ENCODE peak calls at places on chromosomes 4 and X, in nine cellular contexts. V is nephron progenitor cell, Y is PC-3, N is HT1080, Q is GM18507, E is NCI-H82, Z is HCT116, U is heart right ventricle, P is transverse colon. H is an unnamed sample.

GRCh38 chr4:156779774-156780173 is 191.8 kb downstream of the PDGFC start:
- DNase-seq in V (no peak), Y (peak; percentile 84), N (peak; percentile 96), Q (no peak), E (no peak), Z (peak; percentile 52), U (no peak), P (no peak), H (peak; percentile 62)

GRCh38 chr4:1409806-1410425 is 3.7 kb upstream of the NKX1-1 start:
- DNase-seq in V (no peak), Y (no peak), N (no peak), Q (no peak), E (no peak), Z (no peak), U (no peak), P (no peak), H (no peak)

GRCh38 chr4:39913466-39913865 is 64.2 kb downstream of the PDS5A start:
- DNase-seq in V (no peak), Y (no peak), N (no peak), Q (no peak), E (no peak), Z (no peak), U (no peak), P (no peak), H (no peak)

GRCh38 chr4:128524311-128524710 is 236.7 kb upstream of the PGRMC2 start:
- DNase-seq in V (no peak), Y (peak; percentile 84), N (peak; percentile 78), Q (no peak), E (no peak), Z (peak; percentile 53), U (peak; percentile 28), P (peak; percentile 62), H (peak; percentile 74)

GRCh38 chr4:147160908-147161513 is 215.3 kb upstream of the TTC29 start:
- DNase-seq in V (peak; percentile 28), Y (peak; percentile 58), N (peak; percentile 67), Q (peak; percentile 26), E (peak; percentile 56), Z (peak; percentile 36), U (no peak), P (no peak), H (peak; percentile 70)

GRCh38 chr4:80202190-80202711 is 4.9 kb downstream of the PRDM8 start:
- DNase-seq in V (peak; percentile 90), Y (peak; percentile 32), N (no peak), Q (peak; percentile 48), E (no peak), Z (no peak), U (peak; percentile 90), P (peak; percentile 89), H (peak; percentile 71)

GRCh38 chrX:153830632-153831434 is 489 bp upstream of the PDZD4 start:
- DNase-seq in V (peak; percentile 29), Y (no peak), N (no peak), Q (no peak), E (no peak), Z (no peak), U (no peak), P (no peak), H (no peak)

GRCh38 chr4:123990310-123990709 is 593.7 kb downstream of the SPRY1 start:
- DNase-seq in V (no peak), Y (no peak), N (no peak), Q (no peak), E (no peak), Z (no peak), U (no peak), P (no peak), H (no peak)

GRCh38 chr4:130214268-130214667 is 1118.3 kb downstream of the C4orf33 start:
- DNase-seq in V (no peak), Y (no peak), N (no peak), Q (no peak), E (no peak), Z (no peak), U (no peak), P (no peak), H (no peak)

GRCh38 chrX:15158736-15159406 is 111.0 kb downstream of the ASB9 start:
- DNase-seq in V (no peak), Y (peak; percentile 60), N (peak; percentile 57), Q (no peak), E (no peak), Z (no peak), U (no peak), P (no peak), H (peak; percentile 10)

H was measured in RWPE1.